ENCODE peak calls at places on chromosomes 4 and X, in five cellular contexts. M is mesenchymal stem cell, G is H9, Z is neuronal stem cell, C is IMR-90. P is an unnamed sample.
A peak's percentile ranks its signal among the peaks of the same experiment; 100 is the strongest.

GRCh38 chr4:173169428-173170209 is 1.0 kb downstream of the GALNT7 start:
- DNase-seq in Z (peak; percentile 70), M (peak; percentile 73), C (peak; percentile 62), G (peak; percentile 64), P (peak; percentile 75)

GRCh38 chrX:139851730-139852129 is 81.1 kb downstream of the ATP11C start:
- DNase-seq in C (peak; percentile 76), M (no peak), Z (no peak), G (no peak), P (no peak)

GRCh38 chr4:107647591-107647990 is 72.4 kb downstream of the PAPSS1 start:
- DNase-seq in G (no peak), M (no peak), C (peak; percentile 6), Z (no peak), P (no peak)

GRCh38 chrX:17174671-17175070 is 200.3 kb upstream of the NHS start:
- DNase-seq in C (no peak), G (no peak), M (no peak), Z (no peak), P (no peak)

GRCh38 chrX:136616987-136617685 is 30.8 kb upstream of the CD40LG start:
- DNase-seq in M (no peak), C (no peak), G (no peak), Z (no peak), P (no peak)

GRCh38 chrX:1386338-1387127 is 5.4 kb downstream of the SLC25A6 start:
- DNase-seq in G (no peak), M (no peak), C (no peak), Z (no peak), P (peak; percentile 42)

GRCh38 chrX:100409316-100410082 is 574 bp downstream of the PCDH19 start:
- DNase-seq in M (peak; percentile 3), G (no peak), Z (no peak), C (no peak), P (no peak)

GRCh38 chr4:13905543-13905942 is 278.0 kb upstream of the BOD1L1 start:
- DNase-seq in M (no peak), C (peak; percentile 95), G (no peak), Z (no peak), P (no peak)

GRCh38 chr4:94516067-94516466 is 64.3 kb downstream of the PDLIM5 start:
- DNase-seq in G (no peak), Z (no peak), M (peak; percentile 71), C (peak; percentile 95), P (no peak)

GRCh38 chr4:58274553-58274952 is 1164.4 kb upstream of the IGFBP7 start:
- DNase-seq in C (no peak), M (no peak), Z (no peak), G (no peak), P (no peak)

GRCh38 chr4:22385615-22386014 is 130.3 kb downstream of the ADGRA3 start:
- DNase-seq in M (peak; percentile 8), C (peak; percentile 74), G (no peak), Z (no peak), P (no peak)

GRCh38 chrX:40207626-40208025 is 109.9 kb upstream of the BCOR start:
- DNase-seq in Z (no peak), C (peak; percentile 19), M (no peak), G (no peak), P (no peak)

GRCh38 chr4:87069037-87069742 is 134.4 kb downstream of the AFF1 start:
- DNase-seq in G (no peak), Z (no peak), M (no peak), C (no peak), P (no peak)

GRCh38 chr4:153204247-153205027 is at the start of gene TRIM2:
- DNase-seq in C (peak; percentile 78), Z (no peak), M (peak; percentile 93), G (peak; percentile 88), P (peak; percentile 72)

GRCh38 chr4:6779667-6780565 is 2.6 kb upstream of the KIAA0232 start:
- DNase-seq in Z (peak; percentile 29), G (peak; percentile 61), C (peak; percentile 40), M (peak; percentile 58), P (peak; percentile 19)

GRCh38 chrX:1468250-1468772 is 15.6 kb upstream of the ASMTL start:
- DNase-seq in G (peak; percentile 25), C (no peak), M (no peak), Z (no peak), P (no peak)

GRCh38 chr4:44916406-44916805 is 190.1 kb upstream of the GNPDA2 start:
- DNase-seq in M (peak; percentile 33), G (no peak), C (no peak), Z (no peak), P (no peak)

GRCh38 chrX:13029831-13030771 is 14.3 kb downstream of the FAM9C start:
- DNase-seq in M (peak; percentile 54), C (no peak), Z (no peak), G (peak; percentile 57), P (no peak)

GRCh38 chrX:13026877-13027652 is 17.4 kb downstream of the FAM9C start:
- DNase-seq in G (no peak), Z (no peak), M (no peak), C (no peak), P (no peak)

GRCh38 chrX:13028871-13029336 is 15.5 kb downstream of the FAM9C start:
- DNase-seq in G (peak; percentile 46), Z (no peak), M (no peak), C (no peak), P (no peak)

GRCh38 chrX:13033193-13033592 is 11.2 kb downstream of the FAM9C start:
- DNase-seq in Z (no peak), C (peak; percentile 71), M (no peak), G (no peak), P (no peak)

GRCh38 chrX:13029341-13029740 is 15.1 kb downstream of the FAM9C start:
- DNase-seq in G (peak; percentile 53), M (peak; percentile 41), C (peak; percentile 43), Z (no peak), P (no peak)
- H3K14ac ChIP-seq in G (no peak overlapping the region), M (no peak overlapping the region), C (peak overlapping the region; percentile 84), Z (no peak overlapping the region), P (no peak overlapping the region)

GRCh38 chrX:129690435-129690834 is 35.7 kb upstream of the APLN start:
- DNase-seq in M (no peak), Z (no peak), C (peak; percentile 12), G (no peak), P (no peak)
- H3K14ac ChIP-seq in M (no peak overlapping the region), Z (no peak overlapping the region), C (no peak overlapping the region), G (no peak overlapping the region), P (no peak overlapping the region)

GRCh38 chrX:9746148-9746880 is 19.3 kb downstream of the GPR143 start:
- DNase-seq in G (no peak), C (peak; percentile 43), M (peak; percentile 91), Z (no peak), P (no peak)
- H3K14ac ChIP-seq in G (no peak overlapping the region), C (no peak overlapping the region), M (no peak overlapping the region), Z (no peak overlapping the region), P (no peak overlapping the region)

GRCh38 chr4:140267576-140267975 is 105.9 kb upstream of the SCOC start:
- DNase-seq in M (peak; percentile 34), G (peak; percentile 52), Z (no peak), C (peak; percentile 41), P (no peak)
- H3K14ac ChIP-seq in M (peak overlapping the region; percentile 26), G (no peak overlapping the region), Z (no peak overlapping the region), C (peak overlapping the region; percentile 87), P (no peak overlapping the region)